ENCODE peak calls at places on chromosomes 3 and 15, in five cellular contexts. One of them, this sample, is unnamed. For H3K36me3, the result is how much of the 10 kb centered on the place peaks cover.

GRCh38 chr3:113747719-113748046 is 848 bp downstream of the ATP6V1A start:
- DNase-seq in body of pancreas: no peak
- DNase-seq in lower lobe of right lung: no peak
- DNase-seq in PC-9: no peak
- DNase-seq in right atrium auricular region: no peak
- DNase-seq in this sample: no peak

GRCh38 chr15:88631464-88632028 is 7.3 kb upstream of the ISG20 start:
- DNase-seq in body of pancreas: no peak
- DNase-seq in lower lobe of right lung: no peak
- DNase-seq in PC-9: no peak
- DNase-seq in right atrium auricular region: no peak
- DNase-seq in this sample: no peak

GRCh38 chr3:25781758-25782594 is 1.3 kb downstream of the NGLY1 start:
- DNase-seq in body of pancreas: no peak
- DNase-seq in lower lobe of right lung: no peak
- DNase-seq in PC-9: no peak
- DNase-seq in right atrium auricular region: no peak
- DNase-seq in this sample: no peak

GRCh38 chr3:97510795-97511194 is 253.8 kb upstream of the ARL6 start:
- DNase-seq in body of pancreas: no peak
- DNase-seq in lower lobe of right lung: no peak
- DNase-seq in PC-9: no peak
- DNase-seq in right atrium auricular region: no peak
- DNase-seq in this sample: no peak

GRCh38 chr15:90902996-90903732 is at the start of gene MAN2A2:
- DNase-seq in body of pancreas: peak
- DNase-seq in lower lobe of right lung: peak
- DNase-seq in PC-9: no peak
- DNase-seq in right atrium auricular region: no peak
- DNase-seq in this sample: peak

GRCh38 chr3:182063742-182064141 is 352.0 kb downstream of the SOX2 start:
- DNase-seq in body of pancreas: no peak
- DNase-seq in lower lobe of right lung: no peak
- DNase-seq in PC-9: no peak
- DNase-seq in right atrium auricular region: no peak
- DNase-seq in this sample: no peak

GRCh38 chr15:96500491-96500890 is 170.0 kb downstream of the NR2F2 start:
- DNase-seq in body of pancreas: no peak
- DNase-seq in lower lobe of right lung: no peak
- DNase-seq in PC-9: no peak
- DNase-seq in right atrium auricular region: no peak
- DNase-seq in this sample: no peak

GRCh38 chr15:85318048-85318731 is 62.2 kb upstream of the AKAP13 start:
- DNase-seq in body of pancreas: no peak
- DNase-seq in lower lobe of right lung: no peak
- DNase-seq in PC-9: peak
- DNase-seq in right atrium auricular region: no peak
- DNase-seq in this sample: no peak

GRCh38 chr3:27454914-27455313 is 29.3 kb downstream of the SLC4A7 start:
- DNase-seq in body of pancreas: no peak
- DNase-seq in lower lobe of right lung: no peak
- DNase-seq in PC-9: no peak
- DNase-seq in right atrium auricular region: no peak
- DNase-seq in this sample: no peak

GRCh38 chr3:42133500-42134298 is 42.5 kb downstream of the TRAK1 start:
- DNase-seq in body of pancreas: no peak
- DNase-seq in lower lobe of right lung: no peak
- DNase-seq in PC-9: no peak
- DNase-seq in right atrium auricular region: no peak
- DNase-seq in this sample: no peak

GRCh38 chr15:63833246-63833696 is 477 bp downstream of the HERC1 start:
- DNase-seq in body of pancreas: peak
- DNase-seq in lower lobe of right lung: peak
- DNase-seq in PC-9: no peak
- DNase-seq in right atrium auricular region: no peak
- DNase-seq in this sample: peak

GRCh38 chr3:159165972-159166371 is 364.1 kb downstream of the MFSD1 start:
- DNase-seq in body of pancreas: no peak
- DNase-seq in lower lobe of right lung: no peak
- DNase-seq in PC-9: no peak
- DNase-seq in right atrium auricular region: no peak
- DNase-seq in this sample: no peak

GRCh38 chr3:152317956-152318355 is 49.2 kb downstream of the MBNL1 start:
- DNase-seq in body of pancreas: no peak
- DNase-seq in lower lobe of right lung: no peak
- DNase-seq in PC-9: no peak
- DNase-seq in right atrium auricular region: no peak
- DNase-seq in this sample: no peak

GRCh38 chr3:34876997-34877396 is 762.3 kb upstream of the ARPP21 start:
- DNase-seq in body of pancreas: no peak
- DNase-seq in lower lobe of right lung: no peak
- DNase-seq in PC-9: no peak
- DNase-seq in right atrium auricular region: no peak
- DNase-seq in this sample: no peak

GRCh38 chr3:114411811-114412803 is 118.3 kb downstream of the TIGIT start:
- DNase-seq in body of pancreas: peak
- DNase-seq in lower lobe of right lung: no peak
- DNase-seq in PC-9: peak
- DNase-seq in right atrium auricular region: no peak
- DNase-seq in this sample: no peak

GRCh38 chr3:184568918-184569829 is 7.6 kb downstream of the EPHB3 start:
- DNase-seq in body of pancreas: peak
- DNase-seq in lower lobe of right lung: peak
- DNase-seq in PC-9: no peak
- DNase-seq in right atrium auricular region: peak
- DNase-seq in this sample: peak

GRCh38 chr3:119589087-119589773 is 8.5 kb upstream of the PLA1A start:
- DNase-seq in body of pancreas: peak
- DNase-seq in lower lobe of right lung: no peak
- DNase-seq in PC-9: no peak
- DNase-seq in right atrium auricular region: no peak
- DNase-seq in this sample: no peak

GRCh38 chr3:177977381-177978158 is 558.7 kb upstream of the KCNMB2 start:
- DNase-seq in body of pancreas: no peak
- DNase-seq in lower lobe of right lung: no peak
- DNase-seq in PC-9: peak
- DNase-seq in right atrium auricular region: no peak
- DNase-seq in this sample: no peak

GRCh38 chr3:173958805-173959204 is 561.3 kb downstream of the NLGN1 start:
- DNase-seq in body of pancreas: no peak
- DNase-seq in lower lobe of right lung: no peak
- DNase-seq in PC-9: no peak
- DNase-seq in right atrium auricular region: no peak
- DNase-seq in this sample: no peak

GRCh38 chr3:69063636-69064035 is 11.5 kb upstream of the TMF1 start:
- DNase-seq in body of pancreas: no peak
- DNase-seq in lower lobe of right lung: no peak
- DNase-seq in PC-9: no peak
- DNase-seq in right atrium auricular region: no peak
- DNase-seq in this sample: no peak

GRCh38 chr15:56868251-56868650 is 50.2 kb upstream of the TCF12 start:
- DNase-seq in body of pancreas: no peak
- DNase-seq in lower lobe of right lung: no peak
- DNase-seq in PC-9: no peak
- DNase-seq in right atrium auricular region: no peak
- DNase-seq in this sample: no peak

GRCh38 chr3:69993747-69994146 is 5.8 kb upstream of the SAMMSON start:
- DNase-seq in body of pancreas: no peak
- DNase-seq in lower lobe of right lung: no peak
- DNase-seq in PC-9: no peak
- DNase-seq in right atrium auricular region: no peak
- DNase-seq in this sample: no peak

GRCh38 chr3:9808345-9809037 is 1.6 kb upstream of the TTLL3 start:
- DNase-seq in body of pancreas: no peak
- DNase-seq in lower lobe of right lung: no peak
- DNase-seq in PC-9: peak
- DNase-seq in right atrium auricular region: no peak
- DNase-seq in this sample: no peak
- H3K36me3 ChIP-seq in body of pancreas: under half
- H3K36me3 ChIP-seq in lower lobe of right lung: under half
- H3K36me3 ChIP-seq in PC-9: under half
- H3K36me3 ChIP-seq in right atrium auricular region: under half
- H3K36me3 ChIP-seq in this sample: under half

DNA sequence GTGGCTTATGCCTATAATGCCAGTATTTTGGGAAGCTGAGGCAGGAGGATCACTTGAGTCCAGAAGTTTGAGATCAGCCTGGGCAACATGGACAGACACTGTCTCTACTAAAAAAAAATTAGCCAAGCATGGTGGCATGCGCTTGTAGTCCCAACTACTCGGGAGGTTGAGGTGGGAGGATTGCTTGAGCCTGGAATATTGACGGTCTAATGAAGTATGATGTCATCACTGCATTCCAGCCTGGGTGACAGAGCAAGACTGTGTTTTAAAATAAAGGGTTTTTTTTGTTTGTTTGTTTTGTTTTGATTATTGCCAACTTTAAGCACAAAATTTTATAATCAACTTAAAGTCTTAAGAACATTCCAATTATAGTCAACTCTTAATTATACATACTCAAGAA is 6.8 kb downstream of the PLSCR1 start:
- DNase-seq in body of pancreas: no peak
- DNase-seq in lower lobe of right lung: no peak
- DNase-seq in PC-9: no peak
- DNase-seq in right atrium auricular region: no peak
- DNase-seq in this sample: no peak
- H3K36me3 ChIP-seq in body of pancreas: under half
- H3K36me3 ChIP-seq in lower lobe of right lung: under half
- H3K36me3 ChIP-seq in PC-9: under half
- H3K36me3 ChIP-seq in right atrium auricular region: under half
- H3K36me3 ChIP-seq in this sample: under half

GRCh38 chr3:196765454-196765853 is 25.8 kb downstream of the PAK2 start:
- DNase-seq in body of pancreas: no peak
- DNase-seq in lower lobe of right lung: no peak
- DNase-seq in PC-9: no peak
- DNase-seq in right atrium auricular region: no peak
- DNase-seq in this sample: no peak

GRCh38 chr3:196757876-196758739 is 18.5 kb downstream of the PAK2 start:
- DNase-seq in body of pancreas: no peak
- DNase-seq in lower lobe of right lung: no peak
- DNase-seq in PC-9: peak
- DNase-seq in right atrium auricular region: no peak
- DNase-seq in this sample: no peak

DNA sequence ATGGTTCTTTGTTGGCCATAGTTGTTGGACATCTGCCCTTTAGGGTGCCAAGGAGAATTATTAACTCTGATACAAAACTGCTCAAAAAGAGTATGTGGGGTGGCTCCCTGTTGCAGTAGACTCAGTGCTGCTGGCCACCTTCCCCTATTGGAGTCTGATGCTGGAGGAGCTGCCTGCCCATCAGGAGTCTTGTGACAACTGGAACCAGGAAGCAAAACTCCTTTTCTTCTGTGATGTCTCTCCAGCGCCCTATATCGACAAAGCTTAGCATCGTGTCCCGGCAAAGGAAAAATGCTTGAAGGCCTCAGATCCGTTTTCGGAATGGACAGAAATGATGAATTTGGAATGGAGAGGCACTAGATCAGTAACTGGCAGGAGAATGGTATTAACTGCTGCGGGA is 23.5 kb downstream of the PAK2 start:
- DNase-seq in body of pancreas: no peak
- DNase-seq in lower lobe of right lung: no peak
- DNase-seq in PC-9: no peak
- DNase-seq in right atrium auricular region: no peak
- DNase-seq in this sample: no peak
- H3K36me3 ChIP-seq in body of pancreas: under half
- H3K36me3 ChIP-seq in lower lobe of right lung: under half
- H3K36me3 ChIP-seq in PC-9: under half
- H3K36me3 ChIP-seq in right atrium auricular region: under half
- H3K36me3 ChIP-seq in this sample: under half

GRCh38 chr3:172293093-172293492 is 155.2 kb downstream of the GHSR start:
- DNase-seq in body of pancreas: no peak
- DNase-seq in lower lobe of right lung: no peak
- DNase-seq in PC-9: no peak
- DNase-seq in right atrium auricular region: no peak
- DNase-seq in this sample: no peak
- H3K36me3 ChIP-seq in body of pancreas: under half
- H3K36me3 ChIP-seq in lower lobe of right lung: under half
- H3K36me3 ChIP-seq in PC-9: half or more
- H3K36me3 ChIP-seq in right atrium auricular region: under half
- H3K36me3 ChIP-seq in this sample: under half